ENCODE peak calls at places on chromosome 2, in ten cellular contexts. R is IMR-90, K is lung, G is A549, F is astrocyte of the spinal cord, W is bronchial epithelial cell, Z is psoas muscle, J is cardiac muscle cell, B is epithelial cell of esophagus, Q is keratinocyte. A is an unnamed sample.

GRCh38 chr2:11896386-11896785 is 150.0 kb downstream of the LPIN1 start:
- DNase-seq in R (no peak), K (no peak), G (no peak), F (peak), W (no peak), Z (no peak), J (no peak), B (no peak), Q (no peak), A (no peak)

GRCh38 chr2:31365834-31366505 is 48.6 kb downstream of the XDH start:
- DNase-seq in R (no peak), K (no peak), G (no peak), F (no peak), W (no peak), Z (no peak), J (no peak), B (no peak), Q (no peak), A (no peak)

GRCh38 chr2:202679980-202680379 is 45.2 kb downstream of the FAM117B start:
- DNase-seq in R (no peak), K (no peak), G (no peak), F (no peak), W (no peak), Z (no peak), J (no peak), B (no peak), Q (no peak), A (no peak)

GRCh38 chr2:18536100-18536499 is 24.4 kb downstream of the RDH14 start:
- DNase-seq in R (peak), K (no peak), G (no peak), F (peak), W (peak), Z (no peak), J (no peak), B (peak), Q (no peak), A (no peak)

GRCh38 chr2:153230977-153231376 is 247.6 kb downstream of the RPRM start:
- DNase-seq in R (no peak), K (no peak), G (no peak), F (no peak), W (no peak), Z (no peak), J (no peak), B (peak), Q (no peak), A (no peak)

GRCh38 chr2:71074893-71075292 is 6.4 kb downstream of the NAGK start:
- DNase-seq in R (no peak), K (no peak), G (no peak), F (no peak), W (no peak), Z (no peak), J (no peak), B (no peak), Q (no peak), A (no peak)

GRCh38 chr2:45190481-45190880 is 181.2 kb upstream of the SIX2 start:
- DNase-seq in R (peak), K (no peak), G (peak), F (peak), W (no peak), Z (no peak), J (peak), B (no peak), Q (no peak), A (no peak)

GRCh38 chr2:237438082-237438925 is 24.3 kb upstream of the COL6A3 start:
- DNase-seq in R (no peak), K (no peak), G (no peak), F (no peak), W (peak), Z (no peak), J (no peak), B (peak), Q (no peak), A (peak)

GRCh38 chr2:3196716-3197115 is 180.9 kb downstream of the EIPR1 start:
- DNase-seq in R (no peak), K (no peak), G (no peak), F (no peak), W (no peak), Z (no peak), J (no peak), B (no peak), Q (no peak), A (no peak)

GRCh38 chr2:187054501-187055319 is 205.7 kb upstream of the ZSWIM2 start:
- DNase-seq in R (no peak), K (no peak), G (no peak), F (no peak), W (no peak), Z (no peak), J (no peak), B (no peak), Q (no peak), A (no peak)

GRCh38 chr2:128447538-128447885 is 128.8 kb upstream of the HS6ST1 start:
- DNase-seq in R (no peak), K (no peak), G (no peak), F (no peak), W (no peak), Z (no peak), J (no peak), B (no peak), Q (no peak), A (no peak)

GRCh38 chr2:68698567-68699377 is 35.8 kb upstream of the ARHGAP25 start:
- DNase-seq in R (no peak), K (no peak), G (no peak), F (no peak), W (no peak), Z (no peak), J (no peak), B (no peak), Q (no peak), A (no peak)

GRCh38 chr2:240643093-240643810 is 18.0 kb downstream of the GPR35 start:
- DNase-seq in R (no peak), K (peak), G (no peak), F (no peak), W (no peak), Z (no peak), J (no peak), B (no peak), Q (no peak), A (no peak)

GRCh38 chr2:150357770-150358467 is 129.5 kb downstream of the RND3 start:
- DNase-seq in R (peak), K (no peak), G (no peak), F (no peak), W (peak), Z (no peak), J (peak), B (peak), Q (no peak), A (no peak)

DNA sequence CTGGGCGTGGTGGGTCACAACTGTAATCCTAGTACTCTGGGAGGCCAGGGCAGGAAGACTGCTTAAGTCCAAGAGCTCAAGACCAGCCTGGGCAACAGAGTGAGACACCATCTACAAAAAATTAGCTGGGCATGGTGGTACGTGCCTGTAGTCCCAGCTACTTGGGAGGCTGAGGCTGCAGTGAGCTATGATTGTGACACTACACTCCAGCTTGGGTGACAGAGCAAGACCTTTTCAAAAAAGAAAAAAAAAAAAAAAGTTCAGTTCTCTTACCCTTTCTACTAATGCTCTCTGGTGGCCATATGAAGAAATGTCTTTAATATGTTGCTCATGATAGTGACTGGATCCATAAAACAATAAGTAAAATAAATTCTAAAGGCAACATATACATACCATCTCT is 14.9 kb downstream of the TYW5 start:
- DNase-seq in R (peak), K (no peak), G (peak), F (peak), W (peak), Z (no peak), J (peak), B (peak), Q (no peak), A (peak)
- TF ChIP-seq CTCF in R (peak), K (no peak), G (peak), F (peak), W (peak), Z (peak), J (peak), B (peak), Q (no peak), A (peak)

GRCh38 chr2:46844034-46844433 is 71.6 kb downstream of the MCFD2 start:
- DNase-seq in R (no peak), K (no peak), G (no peak), F (no peak), W (no peak), Z (no peak), J (no peak), B (no peak), Q (no peak), A (no peak)

GRCh38 chr2:46841621-46842020 is 74.0 kb downstream of the MCFD2 start:
- DNase-seq in R (no peak), K (no peak), G (no peak), F (no peak), W (no peak), Z (no peak), J (no peak), B (no peak), Q (no peak), A (no peak)

GRCh38 chr2:46845542-46846453 is 69.8 kb downstream of the MCFD2 start:
- DNase-seq in R (no peak), K (no peak), G (no peak), F (no peak), W (peak), Z (no peak), J (peak), B (peak), Q (no peak), A (no peak)

GRCh38 chr2:46844443-46844842 is 71.2 kb downstream of the MCFD2 start:
- DNase-seq in R (no peak), K (no peak), G (no peak), F (no peak), W (no peak), Z (no peak), J (no peak), B (no peak), Q (no peak), A (no peak)

DNA sequence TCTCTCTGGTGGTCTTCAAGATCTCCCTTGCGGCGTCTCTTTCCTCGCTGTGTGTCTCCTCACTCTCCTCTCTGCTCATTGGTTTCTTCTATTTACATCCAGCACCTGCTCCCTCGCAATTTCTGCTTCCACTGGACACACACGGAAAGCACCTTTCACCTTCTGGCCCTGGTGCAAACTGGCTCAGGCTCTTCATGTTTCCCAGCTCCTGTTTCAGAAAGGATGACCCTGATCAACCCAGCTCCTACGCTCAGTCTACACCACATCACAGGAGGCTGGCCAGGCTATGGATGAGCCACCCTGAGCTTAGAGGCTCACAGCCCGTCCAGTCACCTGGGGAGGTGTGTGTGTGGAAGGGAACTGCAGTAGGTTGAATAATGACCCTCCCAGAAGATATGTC is 72.7 kb downstream of the MCFD2 start:
- DNase-seq in R (no peak), K (no peak), G (no peak), F (no peak), W (no peak), Z (no peak), J (no peak), B (no peak), Q (no peak), A (no peak)
- TF ChIP-seq CTCF in R (no peak), K (no peak), G (no peak), F (no peak), W (no peak), Z (no peak), J (no peak), B (no peak), Q (no peak), A (no peak)

DNA sequence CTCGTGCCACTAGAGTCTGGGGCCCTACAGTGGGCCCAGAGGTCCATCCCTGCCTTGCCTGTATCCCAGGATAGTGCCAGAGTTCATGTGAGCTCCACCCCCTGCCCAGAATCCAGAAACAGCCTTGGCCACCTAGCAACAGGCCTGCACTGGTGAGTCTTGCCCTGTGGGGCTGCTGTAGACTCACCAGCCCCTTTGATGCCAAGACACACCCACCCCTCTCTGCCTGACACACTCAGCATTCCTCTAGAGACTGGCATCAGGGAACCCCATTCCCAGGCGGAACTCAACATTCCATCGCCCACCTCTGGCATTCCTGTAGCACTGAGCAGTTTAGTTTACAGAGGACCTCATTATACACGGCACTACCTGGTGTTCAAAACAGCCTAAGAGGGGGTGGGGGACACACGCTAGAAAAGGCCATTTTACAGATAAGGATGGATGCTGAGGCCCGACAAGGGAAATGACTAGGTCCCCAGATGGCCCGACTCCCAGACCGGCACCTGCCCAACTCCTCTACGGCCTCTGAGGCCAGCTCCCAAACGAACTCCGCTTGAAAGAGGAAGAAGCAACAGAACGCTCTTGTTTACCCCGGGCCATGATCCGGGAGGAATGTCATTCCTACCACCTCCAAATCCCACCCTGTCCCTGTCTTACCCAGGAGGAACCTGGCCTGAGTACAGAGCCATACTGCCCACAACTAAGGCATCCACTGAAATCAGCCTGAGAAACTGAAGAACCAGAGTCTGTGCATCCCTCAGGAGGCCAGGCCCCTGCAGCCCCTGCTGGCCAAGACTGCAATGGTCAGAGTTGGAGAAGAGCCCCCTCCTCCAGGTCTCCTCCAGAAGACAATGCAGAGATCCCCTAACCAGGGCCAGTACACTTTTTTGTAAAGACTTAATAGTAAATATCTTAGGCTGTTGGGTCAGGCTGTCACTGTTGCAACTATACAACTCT is 180.2 kb downstream of the TNS1 start:
- DNase-seq in R (peak), K (peak), G (no peak), F (no peak), W (peak), Z (no peak), J (no peak), B (peak), Q (peak), A (no peak)
- TF ChIP-seq CTCF in R (peak), K (no peak), G (no peak), F (peak), W (no peak), Z (no peak), J (no peak), B (no peak), Q (no peak), A (no peak)

GRCh38 chr2:119823734-119824334 is 64.1 kb downstream of the PTPN4 start:
- DNase-seq in R (peak), K (no peak), G (peak), F (peak), W (peak), Z (no peak), J (peak), B (peak), Q (no peak), A (no peak)
- TF ChIP-seq CTCF in R (peak), K (peak), G (peak), F (peak), W (peak), Z (peak), J (peak), B (peak), Q (peak), A (peak)

GRCh38 chr2:8457620-8458255 is 224.1 kb upstream of the ID2 start:
- DNase-seq in R (no peak), K (no peak), G (no peak), F (no peak), W (no peak), Z (no peak), J (no peak), B (no peak), Q (no peak), A (no peak)
- TF ChIP-seq CTCF in R (no peak), K (no peak), G (no peak), F (no peak), W (no peak), Z (no peak), J (no peak), B (no peak), Q (no peak), A (no peak)

GRCh38 chr2:10449838-10450691 is 1.9 kb upstream of the ODC1 start:
- DNase-seq in R (no peak), K (peak), G (peak), F (no peak), W (peak), Z (no peak), J (peak), B (peak), Q (no peak), A (no peak)

GRCh38 chr2:10448208-10448645 is at the start of gene ODC1:
- DNase-seq in R (peak), K (peak), G (peak), F (peak), W (peak), Z (peak), J (peak), B (peak), Q (no peak), A (peak)

GRCh38 chr2:10447300-10448207 is 573 bp downstream of the ODC1 start:
- DNase-seq in R (peak), K (no peak), G (peak), F (peak), W (no peak), Z (no peak), J (peak), B (peak), Q (no peak), A (peak)

GRCh38 chr2:10449481-10449831 is 1.3 kb upstream of the ODC1 start:
- DNase-seq in R (no peak), K (no peak), G (no peak), F (no peak), W (no peak), Z (no peak), J (no peak), B (no peak), Q (no peak), A (no peak)

DNA sequence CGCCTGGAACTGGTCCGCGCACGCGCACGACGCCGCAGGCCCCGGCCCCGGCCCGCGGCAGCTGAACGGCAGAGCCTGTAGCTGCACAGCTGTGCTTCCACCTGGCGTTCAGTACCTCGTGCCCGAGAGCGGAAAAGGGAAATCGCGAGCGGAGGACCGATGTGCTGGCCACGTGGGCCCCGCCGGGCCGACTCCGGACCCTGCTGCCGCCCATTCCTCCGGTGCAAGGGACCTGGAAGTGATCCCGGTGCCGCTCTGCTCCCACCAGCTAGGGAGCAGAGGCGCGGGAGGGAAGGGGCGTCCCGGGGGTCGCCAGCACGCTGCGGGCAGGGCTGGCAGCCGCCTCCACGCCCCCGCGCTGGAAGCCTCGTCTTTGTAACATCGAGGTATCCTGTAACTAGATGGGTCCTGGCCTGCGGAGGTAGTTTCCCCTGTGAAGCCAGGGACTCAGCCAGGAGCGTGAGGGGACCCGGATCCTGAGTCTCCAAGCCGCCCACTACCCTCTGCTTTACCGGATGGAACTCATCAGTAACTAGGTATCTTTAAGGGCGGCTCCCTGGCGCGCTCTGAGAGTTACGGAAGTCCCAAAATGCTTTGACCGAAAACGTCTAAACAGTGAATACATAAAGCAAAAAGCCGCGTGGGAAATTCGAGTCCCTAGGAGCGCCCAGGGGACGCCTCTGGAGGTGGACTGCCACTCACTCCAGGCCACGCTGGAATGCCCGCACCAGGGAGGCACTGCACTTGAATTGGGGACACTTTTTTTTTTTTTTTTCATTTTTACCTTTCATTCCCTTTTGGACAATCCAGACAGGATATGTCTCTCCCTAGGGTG is 736 bp upstream of the ODC1 start:
- DNase-seq in R (peak), K (peak), G (peak), F (peak), W (peak), Z (peak), J (no peak), B (peak), Q (no peak), A (peak)
- TF ChIP-seq CTCF in R (peak), K (no peak), G (peak), F (peak), W (peak), Z (no peak), J (peak), B (peak), Q (no peak), A (no peak)

GRCh38 chr2:60456115-60456770 is 97.2 kb downstream of the BCL11A start:
- DNase-seq in R (no peak), K (no peak), G (no peak), F (no peak), W (no peak), Z (no peak), J (no peak), B (no peak), Q (no peak), A (no peak)
- TF ChIP-seq CTCF in R (no peak), K (no peak), G (no peak), F (no peak), W (peak), Z (no peak), J (no peak), B (no peak), Q (peak), A (no peak)

GRCh38 chr2:108719149-108720044 is at the start of gene RANBP2:
- DNase-seq in R (peak), K (peak), G (peak), F (peak), W (peak), Z (peak), J (peak), B (peak), Q (peak), A (peak)
- TF ChIP-seq CTCF in R (no peak), K (no peak), G (no peak), F (no peak), W (no peak), Z (no peak), J (no peak), B (no peak), Q (no peak), A (no peak)